ENCODE peak calls at places on chromosome 2, in ten cellular contexts. Y, N, D, Z, X, I, L, V, Q and R are unnamed samples.

GRCh38 chr2:128557841-128558241 is 239.2 kb upstream of the HS6ST1 start:
- DNase-seq in Y (no peak), N (no peak), D (no peak), Z (no peak), X (no peak), I (no peak), L (no peak), V (no peak), Q (peak), R (no peak)

GRCh38 chr2:239355139-239355538 is 45.7 kb downstream of the HDAC4 start:
- DNase-seq in Y (no peak), N (no peak), D (no peak), Z (no peak), X (no peak), I (no peak), L (no peak), V (no peak), Q (no peak), R (no peak)

GRCh38 chr2:71935291-71935848 is 212.3 kb downstream of the CYP26B1 start:
- DNase-seq in Y (no peak), N (no peak), D (no peak), Z (no peak), X (no peak), I (no peak), L (no peak), V (no peak), Q (peak), R (no peak)

GRCh38 chr2:228652366-228652765 is 470.9 kb upstream of the SPHKAP start:
- DNase-seq in Y (no peak), N (peak), D (no peak), Z (no peak), X (no peak), I (no peak), L (no peak), V (no peak), Q (no peak), R (no peak)

GRCh38 chr2:96702098-96702785 is 37.6 kb downstream of the LMAN2L start:
- DNase-seq in Y (no peak), N (no peak), D (peak), Z (no peak), X (no peak), I (no peak), L (no peak), V (no peak), Q (no peak), R (no peak)

GRCh38 chr2:66982766-66983165 is 414.4 kb upstream of the ETAA1 start:
- DNase-seq in Y (no peak), N (no peak), D (no peak), Z (no peak), X (no peak), I (no peak), L (no peak), V (no peak), Q (no peak), R (no peak)

GRCh38 chr2:138677179-138677578 is 103.0 kb downstream of the NXPH2 start:
- DNase-seq in Y (no peak), N (no peak), D (no peak), Z (no peak), X (no peak), I (no peak), L (no peak), V (peak), Q (no peak), R (no peak)

GRCh38 chr2:183032200-183032794 is 6.0 kb downstream of the NCKAP1 start:
- DNase-seq in Y (no peak), N (no peak), D (no peak), Z (no peak), X (no peak), I (peak), L (no peak), V (no peak), Q (no peak), R (no peak)

GRCh38 chr2:219684721-219685689 is 57.6 kb downstream of the SLC4A3 start:
- DNase-seq in Y (peak), N (peak), D (peak), Z (no peak), X (peak), I (peak), L (peak), V (peak), Q (no peak), R (no peak)

GRCh38 chr2:215238485-215239098 is 73.3 kb upstream of the ATIC start:
- DNase-seq in Y (no peak), N (no peak), D (no peak), Z (no peak), X (no peak), I (no peak), L (no peak), V (no peak), Q (no peak), R (no peak)

GRCh38 chr2:221676566-221677172 is 104.6 kb upstream of the EPHA4 start:
- DNase-seq in Y (no peak), N (no peak), D (peak), Z (no peak), X (no peak), I (no peak), L (no peak), V (no peak), Q (no peak), R (no peak)

GRCh38 chr2:39121523-39122063 is 742 bp upstream of the SOS1 start:
- DNase-seq in Y (no peak), N (peak), D (no peak), Z (no peak), X (no peak), I (no peak), L (no peak), V (no peak), Q (no peak), R (no peak)

GRCh38 chr2:240602266-240603050 is 15.9 kb downstream of the CAPN10 start:
- DNase-seq in Y (no peak), N (no peak), D (no peak), Z (no peak), X (no peak), I (no peak), L (no peak), V (no peak), Q (no peak), R (no peak)

GRCh38 chr2:240259201-240259923 is 118.9 kb upstream of the OTOS start:
- DNase-seq in Y (no peak), N (no peak), D (no peak), Z (no peak), X (no peak), I (peak), L (no peak), V (no peak), Q (no peak), R (no peak)

GRCh38 chr2:18439716-18440115 is 120.7 kb downstream of the RDH14 start:
- DNase-seq in Y (no peak), N (no peak), D (no peak), Z (no peak), X (no peak), I (no peak), L (no peak), V (no peak), Q (no peak), R (no peak)

GRCh38 chr2:173631123-173631450 is 276.4 kb downstream of the CDCA7 start:
- DNase-seq in Y (no peak), N (no peak), D (no peak), Z (no peak), X (no peak), I (no peak), L (no peak), V (peak), Q (peak), R (no peak)

GRCh38 chr2:237141556-237141955 is 55.9 kb downstream of the COPS8 start:
- DNase-seq in Y (no peak), N (no peak), D (no peak), Z (no peak), X (no peak), I (no peak), L (no peak), V (no peak), Q (peak), R (no peak)

GRCh38 chr2:144801325-144801724 is 281.4 kb upstream of the ZEB2 start:
- DNase-seq in Y (no peak), N (no peak), D (no peak), Z (no peak), X (no peak), I (no peak), L (no peak), V (no peak), Q (no peak), R (no peak)

GRCh38 chr2:95729556-95729955 is 137.8 kb downstream of the TRIM43 start:
- DNase-seq in Y (no peak), N (no peak), D (no peak), Z (no peak), X (no peak), I (no peak), L (no peak), V (no peak), Q (no peak), R (no peak)

GRCh38 chr2:69149631-69150215 is 136.7 kb downstream of the ANTXR1 start:
- DNase-seq in Y (no peak), N (no peak), D (no peak), Z (no peak), X (no peak), I (no peak), L (no peak), V (no peak), Q (peak), R (peak)

GRCh38 chr2:216343221-216343985 is 28.9 kb downstream of the MARCHF4 start:
- DNase-seq in Y (no peak), N (no peak), D (no peak), Z (no peak), X (no peak), I (no peak), L (no peak), V (no peak), Q (no peak), R (no peak)

GRCh38 chr2:64698668-64699444 is 45.1 kb upstream of the SERTAD2 start:
- DNase-seq in Y (no peak), N (no peak), D (peak), Z (no peak), X (no peak), I (peak), L (no peak), V (peak), Q (peak), R (no peak)

GRCh38 chr2:211751853-211752252 is 786.7 kb downstream of the ERBB4 start:
- DNase-seq in Y (no peak), N (no peak), D (no peak), Z (no peak), X (no peak), I (no peak), L (no peak), V (no peak), Q (no peak), R (no peak)

GRCh38 chr2:48238381-48238780 is 291.6 kb upstream of the STON1 start:
- DNase-seq in Y (no peak), N (no peak), D (no peak), Z (no peak), X (no peak), I (no peak), L (no peak), V (no peak), Q (no peak), R (no peak)

GRCh38 chr2:222424729-222425671 is 657 bp downstream of the SGPP2 start:
- DNase-seq in Y (no peak), N (peak), D (no peak), Z (no peak), X (no peak), I (no peak), L (no peak), V (no peak), Q (no peak), R (no peak)

GRCh38 chr2:207107551-207107950 is 58.2 kb downstream of the KLF7 start:
- DNase-seq in Y (peak), N (no peak), D (no peak), Z (peak), X (no peak), I (no peak), L (no peak), V (no peak), Q (no peak), R (no peak)

GRCh38 chr2:3099145-3099859 is 278.3 kb downstream of the EIPR1 start:
- DNase-seq in Y (no peak), N (no peak), D (no peak), Z (no peak), X (no peak), I (no peak), L (no peak), V (no peak), Q (no peak), R (no peak)

GRCh38 chr2:158975271-158975921 is 7.0 kb downstream of the TANC1 start:
- DNase-seq in Y (no peak), N (no peak), D (no peak), Z (no peak), X (no peak), I (no peak), L (no peak), V (no peak), Q (no peak), R (no peak)

GRCh38 chr2:199455533-199456382 is 2.0 kb downstream of the SATB2 start:
- DNase-seq in Y (peak), N (peak), D (no peak), Z (no peak), X (no peak), I (peak), L (no peak), V (peak), Q (no peak), R (peak)

GRCh38 chr2:42519624-42520023 is 25.8 kb upstream of the KCNG3 start:
- DNase-seq in Y (no peak), N (no peak), D (no peak), Z (no peak), X (no peak), I (no peak), L (no peak), V (no peak), Q (no peak), R (no peak)

GRCh38 chr2:187493180-187493579 is 45.1 kb upstream of the CALCRL start:
- DNase-seq in Y (no peak), N (no peak), D (no peak), Z (no peak), X (no peak), I (no peak), L (no peak), V (no peak), Q (no peak), R (no peak)

GRCh38 chr2:88748005-88748404 is 56.5 kb downstream of the RPIA start:
- DNase-seq in Y (no peak), N (no peak), D (no peak), Z (no peak), X (no peak), I (no peak), L (no peak), V (no peak), Q (no peak), R (no peak)

GRCh38 chr2:39545957-39546356 is 108.9 kb upstream of the MAP4K3 start:
- DNase-seq in Y (no peak), N (no peak), D (no peak), Z (no peak), X (no peak), I (no peak), L (no peak), V (no peak), Q (no peak), R (no peak)

GRCh38 chr2:157784169-157784822 is 91.8 kb downstream of the ACVR1 start:
- DNase-seq in Y (no peak), N (no peak), D (peak), Z (no peak), X (no peak), I (peak), L (no peak), V (peak), Q (no peak), R (no peak)

GRCh38 chr2:190407662-190408537 is at the start of gene MFSD6:
- DNase-seq in Y (peak), N (peak), D (no peak), Z (peak), X (peak), I (no peak), L (peak), V (peak), Q (no peak), R (peak)

GRCh38 chr2:182818541-182819308 is 47.7 kb downstream of the FRZB start:
- DNase-seq in Y (no peak), N (no peak), D (no peak), Z (no peak), X (no peak), I (no peak), L (no peak), V (no peak), Q (no peak), R (peak)